ENCODE peak calls at places on chromosomes 12 and 14, in seven cellular contexts. One of them, this sample, is unnamed.

GRCh38 chr12:31309279-31309678 is 16.7 kb downstream of the SINHCAF start:
- DNase-seq in ELR: no peak
- DNase-seq in upper lobe of right lung: no peak
- DNase-seq in mesenchymal stem cell: no peak
- DNase-seq in NCI-H1694: no peak
- DNase-seq in epithelial cell of esophagus: no peak
- DNase-seq in H9: no peak
- DNase-seq in this sample: no peak

GRCh38 chr12:6963016-6963731 is 7.3 kb downstream of the PHB2 start:
- DNase-seq in ELR: no peak
- DNase-seq in upper lobe of right lung: peak
- DNase-seq in mesenchymal stem cell: no peak
- DNase-seq in NCI-H1694: no peak
- DNase-seq in epithelial cell of esophagus: peak
- DNase-seq in H9: peak
- DNase-seq in this sample: no peak

GRCh38 chr14:67971627-67972625 is 152.3 kb downstream of the RAD51B start:
- DNase-seq in ELR: peak
- DNase-seq in upper lobe of right lung: no peak
- DNase-seq in mesenchymal stem cell: no peak
- DNase-seq in NCI-H1694: no peak
- DNase-seq in epithelial cell of esophagus: peak
- DNase-seq in H9: no peak
- DNase-seq in this sample: no peak

GRCh38 chr14:55221186-55221585 is 29.8 kb upstream of the DLGAP5 start:
- DNase-seq in ELR: peak
- DNase-seq in upper lobe of right lung: no peak
- DNase-seq in mesenchymal stem cell: peak
- DNase-seq in NCI-H1694: no peak
- DNase-seq in epithelial cell of esophagus: peak
- DNase-seq in H9: no peak
- DNase-seq in this sample: no peak

GRCh38 chr14:49512147-49512551 is 74.0 kb downstream of the RPS29 start:
- DNase-seq in ELR: peak
- DNase-seq in upper lobe of right lung: no peak
- DNase-seq in mesenchymal stem cell: no peak
- DNase-seq in NCI-H1694: no peak
- DNase-seq in epithelial cell of esophagus: peak
- DNase-seq in H9: no peak
- DNase-seq in this sample: no peak

GRCh38 chr12:76029982-76030377 is 1.6 kb downstream of the PHLDA1 start:
- DNase-seq in ELR: peak
- DNase-seq in upper lobe of right lung: peak
- DNase-seq in mesenchymal stem cell: peak
- DNase-seq in NCI-H1694: no peak
- DNase-seq in epithelial cell of esophagus: peak
- DNase-seq in H9: no peak
- DNase-seq in this sample: no peak

GRCh38 chr14:94408546-94409095 is 20.2 kb upstream of the SERPINA1 start:
- DNase-seq in ELR: no peak
- DNase-seq in upper lobe of right lung: no peak
- DNase-seq in mesenchymal stem cell: no peak
- DNase-seq in NCI-H1694: no peak
- DNase-seq in epithelial cell of esophagus: no peak
- DNase-seq in H9: no peak
- DNase-seq in this sample: no peak

GRCh38 chr12:10753066-10753465 is 29.9 kb upstream of the YBX3 start:
- DNase-seq in ELR: peak
- DNase-seq in upper lobe of right lung: no peak
- DNase-seq in mesenchymal stem cell: peak
- DNase-seq in NCI-H1694: no peak
- DNase-seq in epithelial cell of esophagus: peak
- DNase-seq in H9: no peak
- DNase-seq in this sample: no peak

GRCh38 chr12:92955997-92956663 is 27.0 kb upstream of the EEA1 start:
- DNase-seq in ELR: peak
- DNase-seq in upper lobe of right lung: no peak
- DNase-seq in mesenchymal stem cell: peak
- DNase-seq in NCI-H1694: no peak
- DNase-seq in epithelial cell of esophagus: peak
- DNase-seq in H9: no peak
- DNase-seq in this sample: no peak

GRCh38 chr12:13764748-13765147 is 216.7 kb downstream of the GRIN2B start:
- DNase-seq in ELR: no peak
- DNase-seq in upper lobe of right lung: no peak
- DNase-seq in mesenchymal stem cell: no peak
- DNase-seq in NCI-H1694: no peak
- DNase-seq in epithelial cell of esophagus: no peak
- DNase-seq in H9: no peak
- DNase-seq in this sample: no peak

GRCh38 chr14:77094672-77095284 is 3.3 kb upstream of the CIPC start:
- DNase-seq in ELR: peak
- DNase-seq in upper lobe of right lung: peak
- DNase-seq in mesenchymal stem cell: peak
- DNase-seq in NCI-H1694: peak
- DNase-seq in epithelial cell of esophagus: peak
- DNase-seq in H9: peak
- DNase-seq in this sample: peak

GRCh38 chr12:109910969-109911348 is 10.9 kb downstream of the TCHP start:
- DNase-seq in ELR: peak
- DNase-seq in upper lobe of right lung: no peak
- DNase-seq in mesenchymal stem cell: peak
- DNase-seq in NCI-H1694: no peak
- DNase-seq in epithelial cell of esophagus: peak
- DNase-seq in H9: peak
- DNase-seq in this sample: no peak

GRCh38 chr12:93154753-93155475 is 222.8 kb upstream of the NUDT4 start:
- DNase-seq in ELR: no peak
- DNase-seq in upper lobe of right lung: no peak
- DNase-seq in mesenchymal stem cell: no peak
- DNase-seq in NCI-H1694: no peak
- DNase-seq in epithelial cell of esophagus: no peak
- DNase-seq in H9: no peak
- DNase-seq in this sample: no peak

GRCh38 chr12:41512531-41512930 is 324.4 kb downstream of the PDZRN4 start:
- DNase-seq in ELR: no peak
- DNase-seq in upper lobe of right lung: no peak
- DNase-seq in mesenchymal stem cell: no peak
- DNase-seq in NCI-H1694: no peak
- DNase-seq in epithelial cell of esophagus: peak
- DNase-seq in H9: no peak
- DNase-seq in this sample: no peak

GRCh38 chr14:104576607-104577332 is 2.8 kb upstream of the C14orf180 start:
- DNase-seq in ELR: peak
- DNase-seq in upper lobe of right lung: no peak
- DNase-seq in mesenchymal stem cell: peak
- DNase-seq in NCI-H1694: no peak
- DNase-seq in epithelial cell of esophagus: no peak
- DNase-seq in H9: no peak
- DNase-seq in this sample: no peak

GRCh38 chr12:105804591-105805265 is 334.0 kb downstream of the NUAK1 start:
- DNase-seq in ELR: no peak
- DNase-seq in upper lobe of right lung: no peak
- DNase-seq in mesenchymal stem cell: no peak
- DNase-seq in NCI-H1694: no peak
- DNase-seq in epithelial cell of esophagus: no peak
- DNase-seq in H9: no peak
- DNase-seq in this sample: no peak